ENCODE peak calls at places on chromosomes 3 and 15, in seven cellular contexts. One of them, this sample, is unnamed.

GRCh38 chr3:32310918-32311839 is 72.7 kb downstream of the CMTM8 start:
- DNase-seq in HCT116: no peak
- DNase-seq in hypothalamus: no peak
- DNase-seq in NCI-H510A treated with DMSO at 0.1 percent for 48 hours: no peak
- DNase-seq in NCI-H1417: peak; percentile 28
- DNase-seq in CD4-positive, alpha-beta memory T cell: no peak
- DNase-seq in ACHN: no peak
- DNase-seq in this sample: no peak

GRCh38 chr3:125128861-125129501 is 73.2 kb upstream of the HEG1 start:
- DNase-seq in HCT116: no peak
- DNase-seq in hypothalamus: no peak
- DNase-seq in NCI-H510A treated with DMSO at 0.1 percent for 48 hours: no peak
- DNase-seq in NCI-H1417: no peak
- DNase-seq in CD4-positive, alpha-beta memory T cell: no peak
- DNase-seq in ACHN: no peak
- DNase-seq in this sample: no peak

GRCh38 chr3:143436231-143436930 is 316.8 kb downstream of the CHST2 start:
- DNase-seq in HCT116: no peak
- DNase-seq in hypothalamus: no peak
- DNase-seq in NCI-H510A treated with DMSO at 0.1 percent for 48 hours: no peak
- DNase-seq in NCI-H1417: no peak
- DNase-seq in CD4-positive, alpha-beta memory T cell: no peak
- DNase-seq in ACHN: no peak
- DNase-seq in this sample: no peak

GRCh38 chr15:52102468-52102867 is 10.1 kb downstream of the BCL2L10 start:
- DNase-seq in HCT116: no peak
- DNase-seq in hypothalamus: no peak
- DNase-seq in NCI-H510A treated with DMSO at 0.1 percent for 48 hours: no peak
- DNase-seq in NCI-H1417: no peak
- DNase-seq in CD4-positive, alpha-beta memory T cell: no peak
- DNase-seq in ACHN: peak; percentile 63
- DNase-seq in this sample: no peak

GRCh38 chr15:88127477-88127799 is 129.1 kb downstream of the NTRK3 start:
- DNase-seq in HCT116: no peak
- DNase-seq in hypothalamus: no peak
- DNase-seq in NCI-H510A treated with DMSO at 0.1 percent for 48 hours: no peak
- DNase-seq in NCI-H1417: no peak
- DNase-seq in CD4-positive, alpha-beta memory T cell: no peak
- DNase-seq in ACHN: no peak
- DNase-seq in this sample: no peak

GRCh38 chr15:56815247-56815646 is 81.9 kb upstream of the ZNF280D start:
- DNase-seq in HCT116: peak; percentile 87
- DNase-seq in hypothalamus: no peak
- DNase-seq in NCI-H510A treated with DMSO at 0.1 percent for 48 hours: no peak
- DNase-seq in NCI-H1417: no peak
- DNase-seq in CD4-positive, alpha-beta memory T cell: no peak
- DNase-seq in ACHN: no peak
- DNase-seq in this sample: no peak

GRCh38 chr3:101521251-101521701 is 8.3 kb upstream of the SENP7 start:
- DNase-seq in HCT116: no peak
- DNase-seq in hypothalamus: no peak
- DNase-seq in NCI-H510A treated with DMSO at 0.1 percent for 48 hours: no peak
- DNase-seq in NCI-H1417: peak; percentile 22
- DNase-seq in CD4-positive, alpha-beta memory T cell: peak; percentile 64
- DNase-seq in ACHN: no peak
- DNase-seq in this sample: peak; percentile 14

GRCh38 chr15:93074596-93074995 is 14.4 kb downstream of the RGMA start:
- DNase-seq in HCT116: no peak
- DNase-seq in hypothalamus: no peak
- DNase-seq in NCI-H510A treated with DMSO at 0.1 percent for 48 hours: no peak
- DNase-seq in NCI-H1417: peak; percentile 27
- DNase-seq in CD4-positive, alpha-beta memory T cell: no peak
- DNase-seq in ACHN: no peak
- DNase-seq in this sample: no peak

This sample was measured in immature natural killer cell.